ENCODE peak calls at places on chromosomes 11 and 22, in four cellular contexts. One of them, this sample, is unnamed.

GRCh38 chr11:35015621-35016387 is 99.4 kb downstream of the PDHX start:
- DNase-seq in K562: no peak
- DNase-seq in GM12878: no peak
- DNase-seq in HepG2: no peak
- DNase-seq in this sample: no peak

GRCh38 chr11:65309006-65309405 is 5.7 kb upstream of the CDC42EP2 start:
- DNase-seq in HepG2: no peak
- DNase-seq in GM12878: no peak
- DNase-seq in K562: no peak
- DNase-seq in this sample: no peak

GRCh38 chr22:38724926-38725571 is 19.3 kb downstream of the GTPBP1 start:
- DNase-seq in HepG2: peak
- DNase-seq in K562: no peak
- DNase-seq in GM12878: no peak
- DNase-seq in this sample: peak

GRCh38 chr22:30390974-30391691 is 3.9 kb upstream of the RNF215 start:
- DNase-seq in K562: peak
- DNase-seq in GM12878: peak
- DNase-seq in HepG2: peak
- DNase-seq in this sample: peak

GRCh38 chr22:28231423-28231822 is 312.4 kb upstream of the PITPNB start:
- DNase-seq in GM12878: no peak
- DNase-seq in K562: no peak
- DNase-seq in HepG2: peak
- DNase-seq in this sample: no peak

GRCh38 chr22:20606041-20606783 is 98.8 kb downstream of the MED15 start:
- DNase-seq in K562: peak
- DNase-seq in GM12878: no peak
- DNase-seq in HepG2: peak
- DNase-seq in this sample: peak

GRCh38 chr11:133163463-133164419 is 368.6 kb downstream of the OPCML start:
- DNase-seq in K562: peak
- DNase-seq in GM12878: peak
- DNase-seq in HepG2: peak
- DNase-seq in this sample: peak

GRCh38 chr11:14974723-14975587 is 2.8 kb upstream of the CALCA start:
- DNase-seq in K562: peak
- DNase-seq in HepG2: peak
- DNase-seq in GM12878: no peak
- DNase-seq in this sample: peak

GRCh38 chr22:37025500-37026070 is 6.0 kb downstream of the MPST start:
- DNase-seq in K562: no peak
- DNase-seq in GM12878: no peak
- DNase-seq in HepG2: no peak
- DNase-seq in this sample: no peak

GRCh38 chr11:14308114-14308896 is 50.7 kb downstream of the RRAS2 start:
- DNase-seq in GM12878: no peak
- DNase-seq in HepG2: peak
- DNase-seq in K562: peak
- DNase-seq in this sample: peak

GRCh38 chr11:66386171-66387069 is 14.9 kb upstream of the SLC29A2 start:
- DNase-seq in K562: peak
- DNase-seq in GM12878: peak
- DNase-seq in HepG2: peak
- DNase-seq in this sample: peak

GRCh38 chr22:32852346-32853251 is 51.1 kb downstream of the TIMP3 start:
- DNase-seq in GM12878: no peak
- DNase-seq in HepG2: no peak
- DNase-seq in K562: peak
- DNase-seq in this sample: no peak

GRCh38 chr11:114304065-114304464 is 7.9 kb downstream of the NNMT start:
- DNase-seq in K562: no peak
- DNase-seq in GM12878: no peak
- DNase-seq in HepG2: no peak
- DNase-seq in this sample: no peak
- TF ChIP-seq BHLHE40 in K562: no peak
- TF ChIP-seq BHLHE40 in GM12878: no peak
- TF ChIP-seq BHLHE40 in HepG2: no peak
- TF ChIP-seq BHLHE40 in this sample: no peak

GRCh38 chr11:6650980-6651379 is 4.6 kb downstream of the DCHS1 start:
- DNase-seq in GM12878: no peak
- DNase-seq in HepG2: no peak
- DNase-seq in K562: peak
- DNase-seq in this sample: no peak
- TF ChIP-seq POLR2AphosphoS2 in GM12878: no peak
- TF ChIP-seq POLR2AphosphoS2 in HepG2: no peak
- TF ChIP-seq POLR2AphosphoS2 in K562: no peak
- TF ChIP-seq POLR2AphosphoS2 in this sample: no peak

GRCh38 chr11:1153951-1154487 is 3.7 kb upstream of the MUC5AC start:
- DNase-seq in GM12878: no peak
- DNase-seq in K562: peak
- DNase-seq in HepG2: peak
- DNase-seq in this sample: peak
- TF ChIP-seq BHLHE40 in GM12878: no peak
- TF ChIP-seq BHLHE40 in K562: peak
- TF ChIP-seq BHLHE40 in HepG2: no peak
- TF ChIP-seq BHLHE40 in this sample: peak

DNA sequence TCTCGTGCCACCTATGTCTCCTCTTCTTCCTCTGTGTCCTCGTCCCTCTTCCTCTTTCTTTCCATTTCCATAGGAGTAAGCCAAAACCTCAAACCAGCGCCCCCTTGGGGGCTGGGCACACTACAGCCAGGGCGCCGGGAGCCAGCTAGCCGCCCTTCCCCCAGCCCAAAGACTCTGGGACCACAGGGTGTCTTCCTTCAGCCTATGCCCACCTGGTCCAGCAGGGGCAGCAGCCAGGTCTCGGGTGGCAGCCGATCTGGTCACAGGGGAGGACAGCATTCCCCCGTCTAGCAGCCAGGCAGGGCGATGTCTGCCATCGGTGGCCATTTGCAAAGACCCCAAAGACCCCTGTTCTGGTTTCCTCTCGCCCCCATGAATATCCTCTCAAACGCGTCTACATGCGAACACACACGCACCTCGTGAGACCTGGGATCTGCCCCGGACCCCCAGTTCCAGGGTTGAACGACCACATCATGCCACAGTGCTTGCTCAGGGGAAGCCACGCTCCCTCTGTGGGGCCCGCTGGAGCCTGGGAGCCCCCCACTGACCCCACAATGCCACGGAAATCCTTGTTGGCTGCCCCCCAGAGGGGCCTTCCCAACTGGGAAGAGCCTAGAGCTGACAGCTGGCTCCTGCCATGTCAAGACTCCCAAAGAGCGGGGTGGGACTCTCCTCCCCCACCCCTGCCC is 546.0 kb upstream of the CCDC179 start:
- DNase-seq in K562: no peak
- DNase-seq in GM12878: no peak
- DNase-seq in HepG2: no peak
- DNase-seq in this sample: no peak
- TF ChIP-seq POLR2AphosphoS2 in K562: no peak
- TF ChIP-seq POLR2AphosphoS2 in GM12878: no peak
- TF ChIP-seq POLR2AphosphoS2 in HepG2: no peak
- TF ChIP-seq POLR2AphosphoS2 in this sample: no peak

DNA sequence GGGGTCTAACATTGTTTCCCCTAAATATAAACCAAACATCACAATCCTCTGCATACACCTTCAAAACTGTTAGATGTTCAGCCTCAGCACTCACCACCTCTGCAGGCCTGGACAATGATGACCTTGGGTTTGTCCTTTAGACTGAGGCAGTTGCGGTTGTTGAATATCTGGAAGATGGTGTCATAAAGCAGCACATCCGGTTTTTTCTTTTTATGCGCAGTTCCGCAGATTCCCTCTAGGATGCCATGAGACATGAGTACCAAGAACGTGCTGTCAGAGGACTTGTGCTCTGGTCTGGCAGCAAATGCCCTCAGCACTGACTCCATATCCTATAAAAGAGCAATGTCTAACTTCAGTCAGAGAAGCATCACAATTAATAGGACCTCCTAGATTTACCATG is 22.8 kb downstream of the CASP5 start:
- DNase-seq in HepG2: peak
- DNase-seq in GM12878: no peak
- DNase-seq in K562: no peak
- DNase-seq in this sample: peak
- TF ChIP-seq BHLHE40 in HepG2: peak
- TF ChIP-seq BHLHE40 in GM12878: no peak
- TF ChIP-seq BHLHE40 in K562: no peak
- TF ChIP-seq BHLHE40 in this sample: no peak

GRCh38 chr11:119906376-119906775 is 177.4 kb upstream of the NECTIN1 start:
- DNase-seq in GM12878: no peak
- DNase-seq in K562: no peak
- DNase-seq in HepG2: no peak
- DNase-seq in this sample: no peak

GRCh38 chr11:119905162-119905561 is 176.2 kb upstream of the NECTIN1 start:
- DNase-seq in GM12878: no peak
- DNase-seq in HepG2: no peak
- DNase-seq in K562: no peak
- DNase-seq in this sample: no peak

GRCh38 chr11:119909077-119909476 is 180.1 kb upstream of the NECTIN1 start:
- DNase-seq in K562: no peak
- DNase-seq in GM12878: no peak
- DNase-seq in HepG2: no peak
- DNase-seq in this sample: no peak

GRCh38 chr11:119907934-119908760 is 179.1 kb upstream of the NECTIN1 start:
- DNase-seq in GM12878: no peak
- DNase-seq in K562: no peak
- DNase-seq in HepG2: no peak
- DNase-seq in this sample: no peak

DNA sequence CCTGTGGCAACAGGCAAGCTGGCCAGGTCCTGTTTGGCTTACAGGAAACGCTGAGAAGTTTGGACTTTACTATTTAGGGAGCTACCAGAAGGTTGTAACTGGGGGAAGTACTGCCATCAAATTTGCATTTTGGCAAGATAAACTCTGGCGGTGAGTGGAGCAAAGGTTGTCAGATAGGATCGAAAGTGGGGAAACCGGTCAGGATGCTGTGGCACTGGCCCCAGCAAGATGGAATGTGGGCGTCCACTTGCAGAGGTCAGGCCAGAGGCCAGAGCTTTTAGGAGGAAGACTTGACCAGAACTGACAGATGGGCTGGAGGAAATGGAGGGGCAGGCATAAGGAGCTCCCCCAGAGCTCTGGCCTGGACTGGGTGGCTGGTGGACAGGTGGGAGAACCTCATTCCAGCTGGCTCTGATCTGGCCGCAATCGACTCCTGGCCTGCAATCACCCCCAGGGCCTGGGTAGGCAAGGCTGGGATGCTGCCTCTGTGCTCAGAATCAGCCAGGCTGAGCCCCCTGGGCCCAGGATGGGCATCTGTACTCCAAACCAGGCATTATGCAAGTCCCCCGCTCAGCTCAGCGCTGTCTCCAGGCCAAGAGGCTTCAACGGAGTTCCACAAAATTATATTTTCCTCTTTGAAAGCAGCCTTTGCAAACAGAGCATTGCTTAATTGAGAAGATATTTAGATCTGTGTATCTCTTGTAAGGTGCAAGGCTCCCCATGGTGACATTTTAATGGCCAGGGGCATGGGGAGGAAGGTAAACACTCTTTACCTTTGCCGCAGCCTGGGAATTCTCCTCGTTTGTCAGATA is 178.3 kb upstream of the NECTIN1 start:
- DNase-seq in K562: no peak
- DNase-seq in HepG2: no peak
- DNase-seq in GM12878: no peak
- DNase-seq in this sample: no peak
- TF ChIP-seq POLR2AphosphoS2 in K562: no peak
- TF ChIP-seq POLR2AphosphoS2 in HepG2: no peak
- TF ChIP-seq POLR2AphosphoS2 in GM12878: no peak
- TF ChIP-seq POLR2AphosphoS2 in this sample: no peak